ENCODE peak calls at places on chromosome 22, in four cellular contexts. H is substantia nigra, N is neuronal stem cell, J is NCI-H2107. D is an unnamed sample.

GRCh38 chr22:44413211-44413610 is 84.8 kb downstream of the RTL6 start:
- DNase-seq in H (no peak), N (no peak), J (no peak), D (no peak)

GRCh38 chr22:19448076-19448607 is 631 bp upstream of the C22orf39 start:
- DNase-seq in H (no peak), N (no peak), J (peak), D (peak)

GRCh38 chr22:27270818-27271510 is 530.6 kb downstream of the MN1 start:
- DNase-seq in H (no peak), N (no peak), J (no peak), D (no peak)

GRCh38 chr22:48957987-48958321 is 869.7 kb downstream of the BRD1 start:
- DNase-seq in H (no peak), N (no peak), J (no peak), D (no peak)

GRCh38 chr22:35384973-35385588 is 4.2 kb downstream of the HMOX1 start:
- DNase-seq in H (no peak), N (no peak), J (no peak), D (no peak)

GRCh38 chr22:48485144-48486135 is 1342.2 kb downstream of the BRD1 start:
- DNase-seq in H (no peak), N (no peak), J (no peak), D (no peak)

GRCh38 chr22:45996241-45997076 is 19.5 kb upstream of the WNT7B start:
- DNase-seq in H (no peak), N (no peak), J (no peak), D (no peak)

GRCh38 chr22:30572840-30573593 is 1.4 kb downstream of the GAL3ST1 start:
- DNase-seq in H (peak), N (no peak), J (no peak), D (no peak)

GRCh38 chr22:49436056-49436455 is 391.6 kb downstream of the BRD1 start:
- DNase-seq in H (no peak), N (no peak), J (no peak), D (no peak)

GRCh38 chr22:38832005-38832978 is 11.5 kb downstream of the NPTXR start:
- DNase-seq in H (peak), N (no peak), J (no peak), D (no peak)

GRCh38 chr22:31155425-31155824 is 4.6 kb upstream of the RNF185 start:
- DNase-seq in H (no peak), N (no peak), J (no peak), D (no peak)

GRCh38 chr22:24584871-24585411 is 7.9 kb downstream of the LRRC75B start:
- DNase-seq in H (no peak), N (no peak), J (no peak), D (no peak)

GRCh38 chr22:43857367-43857766 is 4.9 kb downstream of the SULT4A1 start:
- DNase-seq in H (no peak), N (no peak), J (no peak), D (no peak)

GRCh38 chr22:31291716-31292644 is at the start of gene PIK3IP1:
- DNase-seq in H (peak), N (peak), J (peak), D (peak)

GRCh38 chr22:47552024-47552423 is 789.6 kb downstream of the TBC1D22A start:
- DNase-seq in H (no peak), N (no peak), J (no peak), D (no peak)